ENCODE peak calls at places on chromosomes 6 and 20, in six cellular contexts. Z, G, Y, J, C and N are unnamed samples. For H3K4me1 and H3K9me3, the result is how much of the 10 kb centered on the place peaks cover.

GRCh38 chr20:9036593-9036992 is 32.3 kb upstream of the PLCB4 start:
- DNase-seq in Z (no peak), G (no peak), J (no peak), Y (no peak), C (no peak), N (no peak)

GRCh38 chr20:33419140-33419974 is 18.0 kb upstream of the CDK5RAP1 start:
- DNase-seq in C (no peak), Z (no peak), G (no peak), Y (peak), J (no peak), N (no peak)

GRCh38 chr20:62238569-62239277 is 402 bp downstream of the OSBPL2 start:
- DNase-seq in Z (peak), J (peak), G (peak), C (no peak), Y (peak), N (peak)

GRCh38 chr20:55530763-55531162 is 474.6 kb downstream of the CBLN4 start:
- DNase-seq in Y (no peak), Z (no peak), J (no peak), G (no peak), C (no peak), N (no peak)

GRCh38 chr20:62349537-62350097 is 17.5 kb downstream of the LAMA5 start:
- DNase-seq in Z (no peak), G (no peak), C (no peak), J (no peak), Y (peak), N (no peak)

GRCh38 chr20:43681991-43682410 is 15.1 kb downstream of the MYBL2 start:
- DNase-seq in J (no peak), C (peak), Z (no peak), Y (no peak), G (no peak), N (no peak)

GRCh38 chr6:135488023-135488422 is 9.5 kb downstream of the AHI1 start:
- DNase-seq in G (no peak), Z (no peak), C (no peak), J (no peak), Y (no peak), N (no peak)

GRCh38 chr6:166381733-166382499 is 824 bp downstream of the MPC1 start:
- DNase-seq in C (no peak), G (peak), Z (peak), J (peak), Y (peak), N (peak)

GRCh38 chr20:19137641-19138040 is 74.8 kb upstream of the SLC24A3 start:
- DNase-seq in G (no peak), J (no peak), Y (no peak), Z (peak), C (no peak), N (no peak)

GRCh38 chr6:7974932-7975763 is 64.6 kb upstream of the TXNDC5 start:
- DNase-seq in C (no peak), J (peak), Y (peak), G (peak), Z (peak), N (no peak)

GRCh38 chr6:47621838-47622449 is 76.4 kb upstream of the ADGRF4 start:
- DNase-seq in Y (no peak), J (no peak), C (no peak), G (no peak), Z (no peak), N (no peak)

GRCh38 chr20:47181056-47181862 is 175.2 kb downstream of the ZMYND8 start:
- DNase-seq in Y (peak), C (no peak), G (no peak), Z (peak), J (no peak), N (peak)

GRCh38 chr20:25541676-25542075 is 43.7 kb downstream of the NINL start:
- DNase-seq in J (no peak), Z (no peak), Y (no peak), C (no peak), G (no peak), N (no peak)

GRCh38 chr6:71211799-71212198 is 76.8 kb upstream of the OGFRL1 start:
- DNase-seq in G (no peak), J (no peak), C (no peak), Y (no peak), Z (no peak), N (no peak)

GRCh38 chr6:146950351-146950835 is 253.8 kb upstream of the STXBP5 start:
- DNase-seq in Z (peak), G (no peak), C (no peak), J (no peak), Y (peak), N (no peak)

GRCh38 chr6:38750968-38751615 is 36.0 kb downstream of the DNAH8 start:
- DNase-seq in J (no peak), G (no peak), Z (no peak), Y (no peak), C (no peak), N (no peak)

GRCh38 chr20:13199279-13199678 is 21.8 kb upstream of the ISM1 start:
- DNase-seq in J (no peak), C (no peak), G (no peak), Y (no peak), Z (no peak), N (no peak)

GRCh38 chr20:25480156-25480555 is 72.7 kb downstream of the GINS1 start:
- DNase-seq in C (no peak), G (no peak), J (no peak), Z (no peak), Y (no peak), N (no peak)

GRCh38 chr6:64505312-64505711 is 869.7 kb downstream of the PHF3 start:
- DNase-seq in J (no peak), Z (no peak), G (no peak), C (no peak), Y (peak), N (peak)

GRCh38 chr6:40181367-40181766 is 247.1 kb upstream of the MOCS1 start:
- DNase-seq in J (no peak), Y (no peak), C (no peak), Z (no peak), G (no peak), N (no peak)
- H3K4me1 ChIP-seq in J (under half), Y (under half), C (under half), Z (under half), G (under half), N (under half)

GRCh38 chr6:22447862-22448261 is 121.5 kb upstream of the HDGFL1 start:
- DNase-seq in Z (no peak), J (no peak), Y (no peak), G (no peak), C (no peak), N (peak)

GRCh38 chr6:22445946-22446345 is 123.4 kb upstream of the HDGFL1 start:
- DNase-seq in Z (no peak), Y (no peak), G (no peak), J (no peak), C (no peak), N (no peak)

GRCh38 chr6:22451960-22452359 is 117.4 kb upstream of the HDGFL1 start:
- DNase-seq in G (no peak), Y (no peak), Z (no peak), C (no peak), J (no peak), N (no peak)

GRCh38 chr6:22447191-22447590 is 122.2 kb upstream of the HDGFL1 start:
- DNase-seq in C (no peak), J (no peak), G (no peak), Y (no peak), Z (no peak), N (peak)

GRCh38 chr6:22448311-22448711 is 121.1 kb upstream of the HDGFL1 start:
- DNase-seq in G (no peak), C (no peak), Z (no peak), Y (no peak), J (no peak), N (peak)
- H3K9me3 ChIP-seq in G (under half), C (under half), Z (under half), Y (under half), J (under half), N (under half)

DNA sequence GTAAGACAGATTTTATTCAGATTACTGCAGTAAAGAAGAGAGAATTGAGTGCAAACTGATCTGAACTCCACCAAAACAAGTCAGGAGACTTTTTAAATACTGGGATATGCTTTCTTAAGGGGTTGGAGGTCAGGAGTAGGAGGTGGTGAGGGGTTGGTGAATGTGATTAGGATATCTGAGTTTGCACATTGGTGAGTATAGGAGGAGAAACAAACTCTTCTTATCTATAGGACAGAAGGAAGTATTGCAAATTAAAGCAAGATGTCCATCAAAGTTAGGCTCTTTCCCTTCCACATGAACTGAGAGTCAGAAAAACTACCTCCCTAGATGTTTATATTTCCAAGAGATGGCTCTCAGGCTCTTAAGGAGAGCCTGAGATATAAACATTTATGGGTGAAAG is 114.6 kb upstream of the HTR1E start:
- DNase-seq in C (no peak), G (no peak), J (no peak), Z (no peak), Y (no peak), N (no peak)
- H3K4me1 ChIP-seq in C (under half), G (under half), J (under half), Z (under half), Y (under half), N (under half)

GRCh38 chr6:12353731-12354130 is 63.6 kb downstream of the EDN1 start:
- DNase-seq in Y (no peak), C (no peak), G (no peak), Z (no peak), J (peak), N (no peak)
- H3K9me3 ChIP-seq in Y (under half), C (under half), G (under half), Z (under half), J (under half), N (under half)

GRCh38 chr6:112049996-112050395 is 3.9 kb upstream of the CCN6 start:
- DNase-seq in J (no peak), Z (no peak), G (no peak), C (no peak), Y (no peak), N (no peak)
- H3K4me1 ChIP-seq in J (under half), Z (under half), G (under half), C (under half), Y (under half), N (under half)

DNA sequence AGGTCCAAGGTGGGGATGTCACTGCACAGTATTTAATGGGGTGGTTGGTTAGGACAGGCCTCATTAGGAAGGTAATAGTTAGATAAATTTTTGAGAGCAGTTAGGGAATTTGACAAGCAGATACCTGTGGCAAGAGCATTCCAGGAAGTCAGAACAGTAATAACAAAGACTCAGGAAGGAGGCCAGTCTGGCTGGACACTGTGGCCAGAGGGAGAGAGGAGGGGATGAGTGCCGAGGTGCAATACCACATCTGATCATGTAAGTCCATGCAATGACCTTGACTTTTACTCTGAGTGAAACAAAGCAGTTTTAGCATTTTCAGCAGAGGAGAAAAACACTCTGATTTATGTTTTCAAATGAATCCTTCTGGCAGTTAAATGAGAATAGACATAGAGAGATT is 990.7 kb upstream of the FLRT3 start:
- DNase-seq in C (no peak), Z (no peak), Y (no peak), J (peak), G (no peak), N (no peak)
- H3K9me3 ChIP-seq in C (under half), Z (under half), Y (under half), J (under half), G (under half), N (under half)

DNA sequence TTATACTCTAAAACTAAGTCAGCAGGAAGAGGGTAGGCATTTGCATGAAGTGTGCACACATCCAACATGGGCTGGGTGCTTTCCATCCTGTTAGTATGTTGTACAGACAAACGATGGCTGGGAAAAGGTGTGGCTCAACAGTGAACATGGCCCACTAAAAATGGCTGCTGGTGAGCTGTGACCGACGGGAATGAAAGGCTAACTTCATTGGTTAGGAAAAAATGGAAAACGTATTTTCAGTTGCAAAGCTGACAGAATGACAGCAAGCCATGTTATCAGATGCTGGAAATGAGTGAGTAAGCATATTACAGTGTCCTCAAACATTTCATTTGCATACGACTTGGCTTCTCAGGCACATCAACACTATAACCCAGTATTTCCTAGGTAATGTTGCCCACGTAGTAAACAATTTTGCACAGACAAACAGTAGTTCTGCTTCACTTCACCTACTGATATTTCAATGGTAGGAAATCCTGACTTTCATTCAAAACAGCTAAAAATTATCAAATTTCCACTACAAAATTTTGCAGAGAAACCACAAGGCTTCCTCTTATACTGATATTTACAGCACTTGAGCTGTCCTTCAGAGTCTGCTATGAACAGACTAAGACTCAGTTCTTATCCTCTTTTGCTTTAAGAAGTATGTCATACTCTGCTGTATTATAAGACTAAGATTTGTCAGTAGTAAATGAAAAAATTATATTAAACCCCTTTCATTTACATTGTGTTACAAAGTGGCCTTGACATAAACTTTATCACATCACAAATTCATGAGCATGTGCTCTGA is 98.9 kb downstream of the IRF4 start:
- DNase-seq in Z (no peak), G (no peak), J (no peak), Y (peak), C (no peak), N (no peak)
- H3K4me1 ChIP-seq in Z (under half), G (under half), J (under half), Y (under half), C (under half), N (under half)